ENCODE peak calls at places on chromosome 6, in eight cellular contexts. One of them, this sample, is unnamed.

GRCh38 chr6:129686941-129687627 is 22.9 kb downstream of the ARHGAP18 start:
- DNase-seq in cardiac muscle cell: no peak
- DNase-seq in BJ: no peak
- DNase-seq in lower lobe of right lung: no peak
- DNase-seq in neural progenitor cell: no peak
- DNase-seq in MCF 10A: peak; percentile 80
- DNase-seq in left lung: no peak
- DNase-seq in tibial artery: no peak
- DNase-seq in this sample: no peak

GRCh38 chr6:82861121-82861520 is 204.5 kb downstream of the UBE3D start:
- DNase-seq in cardiac muscle cell: no peak
- DNase-seq in BJ: no peak
- DNase-seq in lower lobe of right lung: no peak
- DNase-seq in neural progenitor cell: no peak
- DNase-seq in MCF 10A: peak; percentile 31
- DNase-seq in left lung: no peak
- DNase-seq in tibial artery: no peak
- DNase-seq in this sample: no peak

GRCh38 chr6:53524455-53524815 is 20.5 kb downstream of the GCLC start:
- DNase-seq in cardiac muscle cell: no peak
- DNase-seq in BJ: peak; percentile 12
- DNase-seq in lower lobe of right lung: no peak
- DNase-seq in neural progenitor cell: no peak
- DNase-seq in MCF 10A: no peak
- DNase-seq in left lung: no peak
- DNase-seq in tibial artery: no peak
- DNase-seq in this sample: no peak

GRCh38 chr6:21033575-21034026 is 499.3 kb downstream of the CDKAL1 start:
- DNase-seq in cardiac muscle cell: no peak
- DNase-seq in BJ: peak; percentile 46
- DNase-seq in lower lobe of right lung: no peak
- DNase-seq in neural progenitor cell: no peak
- DNase-seq in MCF 10A: peak; percentile 90
- DNase-seq in left lung: peak; percentile 33
- DNase-seq in tibial artery: peak; percentile 66
- DNase-seq in this sample: no peak

GRCh38 chr6:32148722-32149576 is 2.8 kb downstream of the PRRT1 start:
- DNase-seq in cardiac muscle cell: no peak
- DNase-seq in BJ: no peak
- DNase-seq in lower lobe of right lung: peak; percentile 74
- DNase-seq in neural progenitor cell: peak; percentile 70
- DNase-seq in MCF 10A: no peak
- DNase-seq in left lung: peak; percentile 71
- DNase-seq in tibial artery: peak; percentile 58
- DNase-seq in this sample: peak; percentile 36

GRCh38 chr6:155778336-155778735 is 322.7 kb upstream of the NOX3 start:
- DNase-seq in cardiac muscle cell: no peak
- DNase-seq in BJ: no peak
- DNase-seq in lower lobe of right lung: no peak
- DNase-seq in neural progenitor cell: no peak
- DNase-seq in MCF 10A: no peak
- DNase-seq in left lung: no peak
- DNase-seq in tibial artery: no peak
- DNase-seq in this sample: no peak

GRCh38 chr6:37354526-37355384 is 972 bp downstream of the RNF8 start:
- DNase-seq in cardiac muscle cell: peak; percentile 36
- DNase-seq in BJ: no peak
- DNase-seq in lower lobe of right lung: peak; percentile 59
- DNase-seq in neural progenitor cell: peak; percentile 58
- DNase-seq in MCF 10A: peak; percentile 31
- DNase-seq in left lung: peak; percentile 37
- DNase-seq in tibial artery: no peak
- DNase-seq in this sample: peak; percentile 61

GRCh38 chr6:155786528-155786927 is 330.9 kb upstream of the NOX3 start:
- DNase-seq in cardiac muscle cell: no peak
- DNase-seq in BJ: no peak
- DNase-seq in lower lobe of right lung: no peak
- DNase-seq in neural progenitor cell: no peak
- DNase-seq in MCF 10A: no peak
- DNase-seq in left lung: no peak
- DNase-seq in tibial artery: no peak
- DNase-seq in this sample: no peak

GRCh38 chr6:124881898-124882579 is 80.2 kb upstream of the RNF217 start:
- DNase-seq in cardiac muscle cell: peak; percentile 13
- DNase-seq in BJ: no peak
- DNase-seq in lower lobe of right lung: no peak
- DNase-seq in neural progenitor cell: peak; percentile 31
- DNase-seq in MCF 10A: peak; percentile 66
- DNase-seq in left lung: no peak
- DNase-seq in tibial artery: no peak
- DNase-seq in this sample: no peak

GRCh38 chr6:34982424-34982852 is 93.4 kb downstream of the ANKS1A start:
- DNase-seq in cardiac muscle cell: no peak
- DNase-seq in BJ: no peak
- DNase-seq in lower lobe of right lung: no peak
- DNase-seq in neural progenitor cell: peak; percentile 26
- DNase-seq in MCF 10A: peak; percentile 7
- DNase-seq in left lung: no peak
- DNase-seq in tibial artery: no peak
- DNase-seq in this sample: peak; percentile 39

GRCh38 chr6:97812940-97813339 is 529.9 kb upstream of the MMS22L start:
- DNase-seq in cardiac muscle cell: no peak
- DNase-seq in BJ: no peak
- DNase-seq in lower lobe of right lung: no peak
- DNase-seq in neural progenitor cell: no peak
- DNase-seq in MCF 10A: no peak
- DNase-seq in left lung: no peak
- DNase-seq in tibial artery: no peak
- DNase-seq in this sample: no peak

GRCh38 chr6:170366248-170366960 is 59.8 kb downstream of the FAM120B start:
- DNase-seq in cardiac muscle cell: no peak
- DNase-seq in BJ: no peak
- DNase-seq in lower lobe of right lung: no peak
- DNase-seq in neural progenitor cell: no peak
- DNase-seq in MCF 10A: no peak
- DNase-seq in left lung: no peak
- DNase-seq in tibial artery: no peak
- DNase-seq in this sample: no peak

GRCh38 chr6:145206247-145206907 is 528.9 kb downstream of the EPM2A start:
- DNase-seq in cardiac muscle cell: no peak
- DNase-seq in BJ: peak; percentile 94
- DNase-seq in lower lobe of right lung: no peak
- DNase-seq in neural progenitor cell: no peak
- DNase-seq in MCF 10A: no peak
- DNase-seq in left lung: no peak
- DNase-seq in tibial artery: no peak
- DNase-seq in this sample: no peak

GRCh38 chr6:16311763-16312162 is 73.4 kb downstream of the GMPR start:
- DNase-seq in cardiac muscle cell: no peak
- DNase-seq in BJ: no peak
- DNase-seq in lower lobe of right lung: no peak
- DNase-seq in neural progenitor cell: no peak
- DNase-seq in MCF 10A: no peak
- DNase-seq in left lung: no peak
- DNase-seq in tibial artery: no peak
- DNase-seq in this sample: no peak

GRCh38 chr6:137827411-137827940 is 39.6 kb upstream of the TNFAIP3 start:
- DNase-seq in cardiac muscle cell: no peak
- DNase-seq in BJ: no peak
- DNase-seq in lower lobe of right lung: no peak
- DNase-seq in neural progenitor cell: no peak
- DNase-seq in MCF 10A: peak; percentile 44
- DNase-seq in left lung: no peak
- DNase-seq in tibial artery: no peak
- DNase-seq in this sample: no peak

GRCh38 chr6:4664911-4665310 is 111.3 kb upstream of the CDYL start:
- DNase-seq in cardiac muscle cell: no peak
- DNase-seq in BJ: no peak
- DNase-seq in lower lobe of right lung: no peak
- DNase-seq in neural progenitor cell: no peak
- DNase-seq in MCF 10A: no peak
- DNase-seq in left lung: no peak
- DNase-seq in tibial artery: no peak
- DNase-seq in this sample: no peak

GRCh38 chr6:9405825-9406224 is 970.5 kb upstream of the SLC35B3 start:
- DNase-seq in cardiac muscle cell: no peak
- DNase-seq in BJ: no peak
- DNase-seq in lower lobe of right lung: no peak
- DNase-seq in neural progenitor cell: no peak
- DNase-seq in MCF 10A: no peak
- DNase-seq in left lung: no peak
- DNase-seq in tibial artery: no peak
- DNase-seq in this sample: no peak

GRCh38 chr6:3336066-3336786 is 77.5 kb downstream of the PSMG4 start:
- DNase-seq in cardiac muscle cell: no peak
- DNase-seq in BJ: no peak
- DNase-seq in lower lobe of right lung: no peak
- DNase-seq in neural progenitor cell: no peak
- DNase-seq in MCF 10A: no peak
- DNase-seq in left lung: no peak
- DNase-seq in tibial artery: no peak
- DNase-seq in this sample: no peak

GRCh38 chr6:155103816-155104366 is 108.8 kb downstream of the TIAM2 start:
- DNase-seq in cardiac muscle cell: no peak
- DNase-seq in BJ: no peak
- DNase-seq in lower lobe of right lung: no peak
- DNase-seq in neural progenitor cell: no peak
- DNase-seq in MCF 10A: no peak
- DNase-seq in left lung: no peak
- DNase-seq in tibial artery: no peak
- DNase-seq in this sample: no peak

GRCh38 chr6:27630727-27631613 is 158.1 kb upstream of the ZNF184 start:
- DNase-seq in cardiac muscle cell: peak; percentile 78
- DNase-seq in BJ: no peak
- DNase-seq in lower lobe of right lung: no peak
- DNase-seq in neural progenitor cell: peak; percentile 92
- DNase-seq in MCF 10A: peak; percentile 79
- DNase-seq in left lung: no peak
- DNase-seq in tibial artery: no peak
- DNase-seq in this sample: peak; percentile 67
- TF ChIP-seq CTCF in cardiac muscle cell: no peak
- TF ChIP-seq CTCF in BJ: no peak
- TF ChIP-seq CTCF in lower lobe of right lung: no peak
- TF ChIP-seq CTCF in neural progenitor cell: peak; percentile 39
- TF ChIP-seq CTCF in MCF 10A: no peak
- TF ChIP-seq CTCF in left lung: no peak
- TF ChIP-seq CTCF in tibial artery: no peak
- TF ChIP-seq CTCF in this sample: no peak

GRCh38 chr6:139376604-139377218 is 2.3 kb upstream of the CITED2 start:
- DNase-seq in cardiac muscle cell: peak; percentile 50
- DNase-seq in BJ: no peak
- DNase-seq in lower lobe of right lung: no peak
- DNase-seq in neural progenitor cell: peak; percentile 26
- DNase-seq in MCF 10A: peak; percentile 90
- DNase-seq in left lung: peak; percentile 44
- DNase-seq in tibial artery: peak; percentile 57
- DNase-seq in this sample: no peak
- TF ChIP-seq CTCF in cardiac muscle cell: no peak
- TF ChIP-seq CTCF in BJ: peak; percentile 31
- TF ChIP-seq CTCF in lower lobe of right lung: no peak
- TF ChIP-seq CTCF in neural progenitor cell: no peak
- TF ChIP-seq CTCF in MCF 10A: no peak
- TF ChIP-seq CTCF in left lung: no peak
- TF ChIP-seq CTCF in tibial artery: no peak
- TF ChIP-seq CTCF in this sample: no peak

GRCh38 chr6:119116712-119117281 is 38.3 kb upstream of the FAM184A start:
- DNase-seq in cardiac muscle cell: no peak
- DNase-seq in BJ: no peak
- DNase-seq in lower lobe of right lung: no peak
- DNase-seq in neural progenitor cell: no peak
- DNase-seq in MCF 10A: no peak
- DNase-seq in left lung: no peak
- DNase-seq in tibial artery: no peak
- DNase-seq in this sample: no peak
- TF ChIP-seq CTCF in cardiac muscle cell: peak; percentile 23
- TF ChIP-seq CTCF in BJ: no peak
- TF ChIP-seq CTCF in lower lobe of right lung: no peak
- TF ChIP-seq CTCF in neural progenitor cell: peak; percentile 42
- TF ChIP-seq CTCF in MCF 10A: peak; percentile 31
- TF ChIP-seq CTCF in left lung: no peak
- TF ChIP-seq CTCF in tibial artery: no peak
- TF ChIP-seq CTCF in this sample: no peak

GRCh38 chr6:68874747-68875146 is 239.7 kb downstream of the ADGRB3 start:
- DNase-seq in cardiac muscle cell: no peak
- DNase-seq in BJ: no peak
- DNase-seq in lower lobe of right lung: no peak
- DNase-seq in neural progenitor cell: no peak
- DNase-seq in MCF 10A: no peak
- DNase-seq in left lung: no peak
- DNase-seq in tibial artery: no peak
- DNase-seq in this sample: no peak

GRCh38 chr6:68873236-68873635 is 238.2 kb downstream of the ADGRB3 start:
- DNase-seq in cardiac muscle cell: no peak
- DNase-seq in BJ: no peak
- DNase-seq in lower lobe of right lung: no peak
- DNase-seq in neural progenitor cell: no peak
- DNase-seq in MCF 10A: no peak
- DNase-seq in left lung: no peak
- DNase-seq in tibial artery: no peak
- DNase-seq in this sample: no peak

GRCh38 chr6:68875403-68875802 is 240.3 kb downstream of the ADGRB3 start:
- DNase-seq in cardiac muscle cell: no peak
- DNase-seq in BJ: no peak
- DNase-seq in lower lobe of right lung: no peak
- DNase-seq in neural progenitor cell: no peak
- DNase-seq in MCF 10A: no peak
- DNase-seq in left lung: no peak
- DNase-seq in tibial artery: no peak
- DNase-seq in this sample: no peak

GRCh38 chr6:68880050-68880449 is 245.0 kb downstream of the ADGRB3 start:
- DNase-seq in cardiac muscle cell: no peak
- DNase-seq in BJ: no peak
- DNase-seq in lower lobe of right lung: no peak
- DNase-seq in neural progenitor cell: no peak
- DNase-seq in MCF 10A: no peak
- DNase-seq in left lung: no peak
- DNase-seq in tibial artery: no peak
- DNase-seq in this sample: no peak

DNA sequence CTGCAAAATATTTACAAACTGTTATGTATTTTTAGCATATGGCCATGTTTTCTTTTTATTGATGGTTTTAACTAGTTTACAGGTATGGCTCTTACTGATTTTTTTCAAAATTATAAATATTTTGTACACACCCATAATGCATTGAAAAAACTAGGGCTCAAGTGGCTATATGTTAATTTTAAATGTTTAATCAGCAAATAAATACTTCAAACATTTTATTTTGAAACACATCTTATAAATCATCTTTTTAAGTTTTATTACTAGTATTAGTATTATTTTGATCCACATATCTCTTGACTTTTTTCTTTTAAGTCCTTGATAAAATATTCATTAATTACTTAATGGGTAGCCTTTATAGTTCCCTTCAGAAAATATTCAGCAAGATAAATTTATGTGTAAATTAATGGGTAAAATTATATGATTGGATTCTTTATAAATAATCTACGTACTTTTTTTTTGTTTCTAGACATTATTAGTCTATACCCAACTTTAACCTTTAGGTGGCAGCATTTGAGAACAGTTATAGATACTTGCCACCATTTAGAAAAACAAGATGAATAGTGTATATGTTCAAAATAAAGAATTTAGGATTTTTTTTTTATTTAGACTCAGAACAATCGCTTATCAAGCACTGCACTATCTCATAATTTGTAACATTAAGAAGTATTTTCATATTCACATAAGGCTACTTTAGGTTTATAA is 241.9 kb downstream of the ADGRB3 start:
- DNase-seq in cardiac muscle cell: peak; percentile 57
- DNase-seq in BJ: no peak
- DNase-seq in lower lobe of right lung: no peak
- DNase-seq in neural progenitor cell: peak; percentile 40
- DNase-seq in MCF 10A: peak; percentile 22
- DNase-seq in left lung: no peak
- DNase-seq in tibial artery: no peak
- DNase-seq in this sample: peak; percentile 34
- TF ChIP-seq CTCF in cardiac muscle cell: peak; percentile 46
- TF ChIP-seq CTCF in BJ: peak; percentile 21
- TF ChIP-seq CTCF in lower lobe of right lung: peak; percentile 38
- TF ChIP-seq CTCF in neural progenitor cell: peak; percentile 69
- TF ChIP-seq CTCF in MCF 10A: peak; percentile 36
- TF ChIP-seq CTCF in left lung: peak; percentile 36
- TF ChIP-seq CTCF in tibial artery: no peak
- TF ChIP-seq CTCF in this sample: no peak